ENCODE peak calls at places on chromosomes 2 and 18, in five cellular contexts. S is effector memory CD8-positive, alpha-beta T cell; P is left lung; N is right cardiac atrium; B is stimulated activated naive CD8-positive, alpha-beta T cell treated with anti-CD3 and anti-CD28 coated beads, Interleukin-15, amount 100 ng/mL, for 72 hours. J is an unnamed sample.

GRCh38 chr18:48022531-48023330 is 92.3 kb upstream of the SMAD2 start:
- ATAC-seq in S (peak; percentile 55), P (peak; percentile 86), N (peak; percentile 59), B (peak; percentile 69), J (peak; percentile 49)

GRCh38 chr2:179636995-179637394 is 224.4 kb downstream of the ZNF385B start:
- ATAC-seq in S (no peak), P (no peak), N (peak; percentile 79), B (no peak), J (no peak)

GRCh38 chr2:218332920-218333645 is 23.6 kb upstream of the CATIP start:
- ATAC-seq in S (no peak), P (peak; percentile 50), N (peak; percentile 67), B (no peak), J (peak; percentile 70)

GRCh38 chr2:121018136-121019057 is 266.6 kb downstream of the TFCP2L1 start:
- ATAC-seq in S (no peak), P (peak; percentile 84), N (peak; percentile 90), B (no peak), J (no peak)

GRCh38 chr2:211103989-211104388 is 547.6 kb downstream of the CPS1 start:
- ATAC-seq in S (no peak), P (no peak), N (no peak), B (no peak), J (no peak)

GRCh38 chr2:213834746-213835145 is 550.5 kb downstream of the SPAG16 start:
- ATAC-seq in S (no peak), P (no peak), N (no peak), B (no peak), J (no peak)

GRCh38 chr2:3460831-3461544 is 58.3 kb downstream of the ADI1 start:
- ATAC-seq in S (no peak), P (no peak), N (peak; percentile 42), B (peak; percentile 26), J (no peak)

GRCh38 chr18:3454365-3455089 is 4.6 kb downstream of the TGIF1 start:
- ATAC-seq in S (no peak), P (no peak), N (no peak), B (no peak), J (no peak)

GRCh38 chr2:11494310-11494709 is 28.3 kb upstream of the E2F6 start:
- ATAC-seq in S (no peak), P (no peak), N (no peak), B (no peak), J (no peak)

GRCh38 chr2:111946294-111947114 is 48.1 kb downstream of the MERTK start:
- ATAC-seq in S (no peak), P (peak; percentile 92), N (peak; percentile 90), B (no peak), J (no peak)

GRCh38 chr2:26230806-26231205 is 13.6 kb downstream of the HADHA start:
- ATAC-seq in S (no peak), P (no peak), N (no peak), B (no peak), J (no peak)

GRCh38 chr18:31490387-31490786 is 7.6 kb upstream of the DSG2 start:
- ATAC-seq in S (no peak), P (peak; percentile 66), N (no peak), B (peak; percentile 81), J (peak; percentile 75)

GRCh38 chr18:80148316-80149199 is 39.5 kb downstream of the ADNP2 start:
- ATAC-seq in S (no peak), P (peak; percentile 50), N (no peak), B (no peak), J (peak; percentile 8)